ENCODE peak calls at places on chromosome 19, in five cellular contexts. E, X, C, Q and W are unnamed samples.

GRCh38 chr19:50358483-50359431 is 6.7 kb downstream of the NAPSA start:
- DNase-seq in E (no peak), C (no peak), Q (peak), X (no peak), W (no peak)

GRCh38 chr19:33186835-33187540 is 7.1 kb upstream of the LRP3 start:
- DNase-seq in X (no peak), Q (no peak), C (peak), E (no peak), W (no peak)

GRCh38 chr19:35596366-35596999 is 10.5 kb downstream of the PMIS2 start:
- DNase-seq in C (peak), X (no peak), E (peak), Q (no peak), W (peak)

GRCh38 chr19:51317968-51318367 is 6.5 kb downstream of the IGLON5 start:
- DNase-seq in E (no peak), Q (no peak), C (no peak), X (no peak), W (no peak)

GRCh38 chr19:17302391-17303166 is 646 bp downstream of the ABHD8 start:
- DNase-seq in Q (no peak), X (no peak), C (no peak), E (peak), W (peak)

GRCh38 chr19:51082641-51083040 is at the start of gene KLK14:
- DNase-seq in Q (no peak), E (no peak), C (peak), X (no peak), W (no peak)

GRCh38 chr19:49718511-49718910 is 27.6 kb downstream of the CPT1C start:
- DNase-seq in Q (no peak), E (peak), X (no peak), C (no peak), W (no peak)

GRCh38 chr19:8251025-8251472 is 41.9 kb downstream of the CERS4 start:
- DNase-seq in Q (no peak), C (no peak), X (peak), E (no peak), W (no peak)

GRCh38 chr19:33236696-33237390 is 11.2 kb upstream of the SLC7A10 start:
- DNase-seq in E (no peak), Q (no peak), X (no peak), C (no peak), W (no peak)

GRCh38 chr19:31348416-31349159 is 648 bp downstream of the TSHZ3 start:
- DNase-seq in X (no peak), C (no peak), Q (no peak), E (peak), W (peak)